ENCODE peak calls at places on chromosome 11, in five cellular contexts. J, A, Z, Q and X are unnamed samples. For H3K4me1, the result is how much of the 10 kb centered on the place peaks cover.

GRCh38 chr11:12386745-12387144 is 9.4 kb downstream of the PARVA start:
- DNase-seq in Z (peak), Q (no peak), J (no peak), A (no peak), X (no peak)

GRCh38 chr11:48109046-48109666 is 107.5 kb upstream of the OR4B1 start:
- DNase-seq in Q (no peak), Z (peak), A (no peak), J (peak), X (peak)

GRCh38 chr11:64334764-64335741 is 5.0 kb upstream of the CCDC88B start:
- DNase-seq in Q (peak), Z (peak), J (peak), A (peak), X (peak)

GRCh38 chr11:2237457-2238238 is 32.7 kb downstream of the ASCL2 start:
- DNase-seq in A (no peak), Z (no peak), Q (no peak), J (no peak), X (no peak)

GRCh38 chr11:46680815-46681214 is 19.6 kb downstream of the ARHGAP1 start:
- DNase-seq in J (no peak), Q (no peak), Z (no peak), A (no peak), X (no peak)

GRCh38 chr11:12205330-12205729 is 94.9 kb downstream of the MICAL2 start:
- DNase-seq in Q (no peak), A (no peak), J (no peak), Z (no peak), X (no peak)

GRCh38 chr11:33172996-33173395 is 11.7 kb upstream of the CSTF3 start:
- DNase-seq in A (peak), Z (peak), Q (no peak), J (no peak), X (no peak)

GRCh38 chr11:72831521-72832300 is 17.5 kb downstream of the ATG16L2 start:
- DNase-seq in J (peak), Z (peak), A (peak), Q (no peak), X (peak)

GRCh38 chr11:1862588-1863351 is 9.9 kb downstream of the LSP1 start:
- DNase-seq in A (no peak), Z (no peak), J (no peak), Q (no peak), X (peak)

GRCh38 chr11:71200761-71201160 is 51.6 kb downstream of the SHANK2 start:
- DNase-seq in J (no peak), Z (no peak), Q (peak), A (no peak), X (no peak)

GRCh38 chr11:65426839-65427690 is 4.5 kb downstream of the NEAT1 start:
- DNase-seq in Z (no peak), J (peak), A (peak), Q (no peak), X (peak)

GRCh38 chr11:119505861-119506260 is 82.9 kb upstream of the THY1 start:
- DNase-seq in J (no peak), Q (no peak), Z (no peak), A (no peak), X (no peak)
- TF ChIP-seq REST in J (no peak), Q (no peak), Z (no peak), A (no peak), X (no peak)

DNA sequence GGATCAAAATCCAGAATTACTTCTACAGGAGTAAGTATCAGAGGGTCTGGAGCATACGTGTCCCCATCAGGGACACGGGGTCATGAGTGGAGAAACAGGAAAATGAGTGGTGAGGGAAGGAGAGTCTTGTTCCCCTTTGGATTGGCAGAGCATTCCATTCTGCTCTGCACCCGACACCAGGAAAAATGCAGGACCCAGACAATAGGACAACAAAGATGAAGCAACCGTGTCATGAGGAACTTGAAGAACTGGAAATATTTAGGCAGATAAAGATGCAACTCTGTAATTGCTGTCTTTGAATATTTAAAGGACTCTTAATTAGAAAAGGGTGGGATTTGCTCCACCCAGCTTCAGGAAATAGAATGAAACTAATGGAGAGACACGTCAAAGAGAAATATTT is 89.0 kb upstream of the BLID start:
- DNase-seq in J (no peak), Z (no peak), A (no peak), Q (no peak), X (no peak)
- H3K4me1 ChIP-seq in J (under half), Z (under half), A (under half), Q (under half), X (half or more)

DNA sequence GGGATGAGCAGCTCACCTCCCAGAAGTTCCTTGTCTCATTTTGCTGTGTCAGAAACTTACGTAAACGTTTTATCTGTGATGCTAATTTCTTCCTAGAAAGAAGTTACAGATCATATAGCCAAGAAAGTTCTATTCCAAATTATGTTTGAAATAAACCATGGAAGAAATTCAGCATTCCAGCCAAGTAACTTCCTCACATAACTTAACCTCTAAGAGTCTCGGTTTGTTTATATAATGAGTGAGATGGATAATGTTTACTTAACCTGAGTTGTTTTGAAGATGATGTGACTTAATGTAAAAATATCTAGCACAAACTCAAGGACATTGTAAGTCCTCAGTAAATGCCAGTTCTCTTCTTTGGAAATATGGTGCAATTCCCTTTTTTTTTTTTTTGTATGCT is 8.9 kb upstream of the MUC15 start:
- DNase-seq in A (no peak), Z (no peak), Q (no peak), J (no peak), X (no peak)
- TF ChIP-seq EZH2 in A (no peak), Z (no peak), Q (no peak), J (no peak), X (no peak)

GRCh38 chr11:75031224-75031753 is 42.6 kb downstream of the NEU3 start:
- DNase-seq in Z (peak), Q (no peak), J (peak), A (no peak), X (no peak)
- TF ChIP-seq REST in Z (no peak), Q (no peak), J (no peak), A (no peak), X (no peak)

GRCh38 chr11:111370902-111371578 is 8.0 kb downstream of the POU2AF1 start:
- DNase-seq in Z (no peak), J (no peak), Q (peak), A (no peak), X (no peak)
- H3K4me1 ChIP-seq in Z (under half), J (under half), Q (half or more), A (under half), X (under half)

GRCh38 chr11:69985331-69985653 is 92.8 kb upstream of the ANO1 start:
- DNase-seq in Q (no peak), J (no peak), Z (no peak), A (peak), X (no peak)

GRCh38 chr11:69983571-69983877 is 94.6 kb upstream of the ANO1 start:
- DNase-seq in Q (no peak), Z (no peak), J (no peak), A (no peak), X (no peak)

GRCh38 chr11:69983897-69984438 is 94.1 kb upstream of the ANO1 start:
- DNase-seq in Z (no peak), A (no peak), Q (no peak), J (no peak), X (no peak)

GRCh38 chr11:69985654-69986420 is 92.3 kb upstream of the ANO1 start:
- DNase-seq in Z (no peak), J (peak), A (peak), Q (no peak), X (no peak)

GRCh38 chr11:69984457-69985261 is 93.5 kb upstream of the ANO1 start:
- DNase-seq in A (peak), Z (no peak), J (no peak), Q (no peak), X (no peak)
- TF ChIP-seq EZH2 in A (no peak), Z (no peak), J (no peak), Q (no peak), X (no peak)

DNA sequence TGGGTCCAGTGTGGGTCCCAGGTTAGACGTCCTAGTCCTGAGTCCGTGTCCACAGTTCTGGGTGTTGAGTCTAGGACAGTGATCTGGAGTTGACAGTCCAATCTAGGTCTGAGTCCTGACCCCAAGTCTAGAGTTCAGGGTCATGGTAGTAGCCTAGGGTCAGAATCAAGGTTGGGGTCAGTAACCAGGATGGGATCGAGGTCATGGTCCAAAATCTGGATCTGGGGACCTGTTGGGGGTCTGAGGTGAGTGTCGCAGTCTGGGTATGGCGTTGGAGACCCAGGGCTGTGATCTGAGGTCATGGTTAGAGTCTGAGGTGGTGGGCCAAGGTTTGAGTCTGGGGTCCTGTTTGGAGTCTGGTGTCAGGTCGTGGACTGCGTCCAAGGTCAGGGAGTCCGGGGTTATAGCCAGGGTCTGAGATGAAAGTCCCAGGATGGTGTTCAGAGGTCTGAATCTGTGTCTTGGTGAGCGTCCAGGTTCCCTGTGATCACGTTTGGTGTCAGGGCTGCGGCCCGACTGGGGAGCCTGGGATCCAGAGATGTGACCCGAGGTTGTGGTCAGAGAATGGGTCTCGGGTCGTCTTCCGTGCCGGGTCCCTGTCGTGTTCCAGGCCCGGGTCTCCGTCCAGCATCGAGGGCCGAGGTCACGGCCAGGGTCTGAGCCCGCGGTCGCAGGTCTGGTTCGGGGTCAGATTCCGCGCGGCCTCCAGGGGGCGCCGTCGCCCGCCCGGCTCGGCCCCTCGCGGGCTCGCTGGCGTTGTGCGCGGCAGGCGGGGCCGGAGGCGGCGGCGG is 445 bp upstream of the GRK2 start:
- DNase-seq in Q (no peak), A (peak), Z (peak), J (peak), X (no peak)
- TF ChIP-seq REST in Q (no peak), A (no peak), Z (no peak), J (no peak), X (no peak)

GRCh38 chr11:117039270-117039669 is 59.0 kb downstream of the SIK3 start:
- DNase-seq in Q (no peak), J (no peak), Z (no peak), A (no peak), X (no peak)
- H3K4me1 ChIP-seq in Q (under half), J (under half), Z (under half), A (under half), X (under half)